ENCODE peak calls at places on chromosomes 5 and 9, in five cellular contexts. B, I, O, T and D are unnamed samples.
A peak's percentile ranks its signal among the peaks of the same experiment; 100 is the strongest.

GRCh38 chr5:122351416-122352157 is 39.5 kb downstream of the SNCAIP start:
- DNase-seq in B (peak; percentile 69), T (no peak), I (no peak), O (no peak), D (no peak)

GRCh38 chr5:174287761-174288160 is 242.3 kb downstream of the NSG2 start:
- DNase-seq in B (no peak), O (peak; percentile 13), I (no peak), T (no peak), D (no peak)

GRCh38 chr9:18189876-18190670 is 283.9 kb upstream of the ADAMTSL1 start:
- DNase-seq in O (no peak), T (no peak), I (no peak), B (no peak), D (no peak)

GRCh38 chr5:10987881-10988504 is 227.0 kb upstream of the DAP start:
- DNase-seq in O (peak; percentile 98), I (peak; percentile 91), B (no peak), T (peak; percentile 70), D (peak; percentile 59)

GRCh38 chr5:143166080-143166479 is 237.4 kb downstream of the NR3C1 start:
- DNase-seq in T (no peak), I (no peak), O (no peak), B (no peak), D (no peak)

GRCh38 chr5:165882099-165882498 is 2376.7 kb downstream of the MAT2B start:
- DNase-seq in B (no peak), I (no peak), T (no peak), O (no peak), D (no peak)

GRCh38 chr9:22050924-22051323 is 41.8 kb upstream of the CDKN2B start:
- DNase-seq in B (no peak), O (no peak), I (no peak), T (no peak), D (no peak)

GRCh38 chr9:38309324-38310195 is 82.9 kb upstream of the ALDH1B1 start:
- DNase-seq in B (peak; percentile 8), O (peak; percentile 26), T (no peak), I (no peak), D (no peak)

GRCh38 chr9:137298401-137298982 is 3.6 kb downstream of the NRARP start:
- DNase-seq in I (peak; percentile 35), O (peak; percentile 71), T (no peak), B (no peak), D (no peak)

GRCh38 chr5:64506567-64507321 is 929 bp downstream of the RGS7BP start:
- DNase-seq in T (no peak), B (no peak), O (peak; percentile 79), I (peak; percentile 63), D (peak; percentile 11)

GRCh38 chr9:95796029-95796428 is 79.5 kb upstream of the ERCC6L2 start:
- DNase-seq in O (no peak), I (no peak), T (no peak), B (no peak), D (no peak)

GRCh38 chr5:31235381-31235780 is 41.9 kb downstream of the CDH6 start:
- DNase-seq in I (no peak), B (no peak), T (no peak), O (no peak), D (no peak)

GRCh38 chr5:4129523-4129922 is 533.9 kb downstream of the IRX1 start:
- DNase-seq in T (no peak), I (no peak), O (no peak), B (no peak), D (no peak)

GRCh38 chr9:116897181-116897580 is 210.1 kb downstream of the TRIM32 start:
- DNase-seq in I (no peak), B (no peak), O (no peak), T (no peak), D (no peak)

GRCh38 chr9:78054180-78054579 is 22.6 kb upstream of the GNAQ start:
- DNase-seq in O (no peak), T (no peak), I (no peak), B (no peak), D (no peak)

GRCh38 chr9:94534901-94535300 is 20.0 kb upstream of the PCAT7 start:
- DNase-seq in O (no peak), B (no peak), T (no peak), I (no peak), D (no peak)

GRCh38 chr5:45799388-45799787 is 103.2 kb upstream of the HCN1 start:
- DNase-seq in I (no peak), B (no peak), O (no peak), T (no peak), D (no peak)

GRCh38 chr5:143108498-143109128 is 294.9 kb downstream of the NR3C1 start:
- DNase-seq in I (no peak), O (no peak), B (no peak), T (no peak), D (no peak)

GRCh38 chr9:105881654-105882349 is 187.5 kb downstream of the TMEM38B start:
- DNase-seq in I (peak; percentile 75), B (peak; percentile 54), T (peak; percentile 57), O (peak; percentile 88), D (peak; percentile 63)

GRCh38 chr5:103119067-103119764 is 722 bp downstream of the GIN1 start:
- DNase-seq in I (no peak), T (no peak), O (no peak), B (no peak), D (peak; percentile 11)

GRCh38 chr9:114674076-114674797 is 7.8 kb downstream of the TEX48 start:
- DNase-seq in I (no peak), T (no peak), B (no peak), O (no peak), D (no peak)

GRCh38 chr5:72920690-72921089 is 35.2 kb upstream of the FCHO2 start:
- DNase-seq in T (no peak), I (no peak), B (peak; percentile 16), O (no peak), D (no peak)

GRCh38 chr9:34233691-34234090 is 54.8 kb downstream of the UBAP1 start:
- DNase-seq in T (no peak), O (no peak), B (no peak), I (no peak), D (no peak)

GRCh38 chr5:33272288-33272687 is 168.5 kb upstream of the TARS1 start:
- DNase-seq in O (no peak), T (no peak), I (no peak), B (peak; percentile 68), D (no peak)

GRCh38 chr9:29144476-29144875 is 1571.2 kb upstream of the C9orf72 start:
- DNase-seq in O (no peak), I (no peak), B (peak; percentile 37), T (no peak), D (no peak)

GRCh38 chr5:68182094-68182493 is 33.5 kb upstream of the PIK3R1 start:
- DNase-seq in B (no peak), T (no peak), I (no peak), O (no peak), D (no peak)

GRCh38 chr5:132104561-132104960 is 31.0 kb downstream of the CSF2 start:
- DNase-seq in O (no peak), T (no peak), I (no peak), B (peak; percentile 24), D (no peak)

GRCh38 chr9:92620870-92621269 is 49.1 kb downstream of the IPPK start:
- DNase-seq in T (no peak), B (no peak), O (no peak), I (peak; percentile 2), D (no peak)

GRCh38 chr9:6307551-6308096 is 20.6 kb upstream of the TPD52L3 start:
- DNase-seq in T (no peak), O (no peak), B (no peak), I (no peak), D (no peak)
- H2BK12ac ChIP-seq in T (no peak overlapping the region), O (no peak overlapping the region), B (no peak overlapping the region), I (no peak overlapping the region), D (no peak overlapping the region)

GRCh38 chr5:54004697-54005096 is 305.7 kb downstream of the ARL15 start:
- DNase-seq in I (no peak), B (no peak), T (no peak), O (no peak), D (no peak)
- H3K14ac ChIP-seq in I (no peak overlapping the region), B (no peak overlapping the region), T (no peak overlapping the region), O (no peak overlapping the region), D (no peak overlapping the region)

DNA sequence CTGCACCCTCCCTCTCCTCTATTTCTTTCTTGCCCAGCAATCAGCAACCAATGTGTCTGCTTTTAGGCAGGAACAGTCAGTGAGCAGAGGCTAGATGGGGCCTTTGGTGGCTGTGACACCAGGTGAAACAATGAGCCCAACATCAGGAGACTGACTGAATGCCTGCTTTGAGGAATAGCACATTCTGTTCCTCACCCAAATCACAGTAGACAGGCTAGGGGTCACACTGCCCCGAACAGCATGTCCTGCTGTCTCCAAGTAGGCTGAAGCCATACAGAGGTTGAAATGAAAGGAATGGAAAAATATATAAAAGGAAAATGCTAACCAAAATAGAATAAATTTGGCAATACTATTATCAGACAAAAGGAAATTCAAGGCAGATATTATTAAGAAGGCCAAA is 122.5 kb upstream of the GDNF start:
- DNase-seq in T (no peak), I (no peak), B (no peak), O (no peak), D (no peak)
- H2BK12ac ChIP-seq in T (no peak overlapping the region), I (no peak overlapping the region), B (no peak overlapping the region), O (no peak overlapping the region), D (no peak overlapping the region)

GRCh38 chr5:172362755-172363154 is 79.2 kb upstream of the UBTD2 start:
- DNase-seq in T (no peak), O (no peak), I (no peak), B (no peak), D (no peak)
- H3K14ac ChIP-seq in T (no peak overlapping the region), O (no peak overlapping the region), I (no peak overlapping the region), B (no peak overlapping the region), D (no peak overlapping the region)

DNA sequence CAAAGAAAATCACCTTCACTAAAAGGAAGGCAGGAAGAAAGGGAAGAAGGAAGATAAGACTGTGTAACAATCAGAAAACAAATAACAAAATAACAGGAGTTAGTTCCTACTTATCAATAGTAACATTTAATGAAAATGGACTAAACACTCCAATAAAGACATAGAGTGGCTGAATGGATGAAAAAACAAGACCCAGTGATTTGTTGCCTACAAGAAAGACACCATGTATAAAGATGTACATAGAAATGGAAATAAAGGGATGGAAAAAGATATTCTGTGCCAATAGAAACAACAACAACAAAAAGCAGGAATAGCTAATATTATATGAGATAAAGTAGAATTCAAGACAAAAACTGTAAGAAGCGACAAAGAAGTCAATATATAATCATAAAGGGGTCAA is 116.8 kb downstream of the LURAP1L start:
- DNase-seq in B (no peak), T (no peak), O (no peak), I (no peak), D (no peak)
- H2BK12ac ChIP-seq in B (no peak overlapping the region), T (no peak overlapping the region), O (no peak overlapping the region), I (no peak overlapping the region), D (no peak overlapping the region)